ENCODE peak calls at places on chromosomes 6 and 20, in four cellular contexts. One of them, this sample, is unnamed.

GRCh38 chr20:24987873-24988835 is 4.4 kb downstream of the APMAP start:
- DNase-seq in ELR: no peak
- DNase-seq in A549: no peak
- DNase-seq in stimulated activated CD4-positive, alpha-beta T cell treated with anti-CD3 and anti-CD28 coated beads, Interleukin-1b, Interleukin-23, amount 100 ng/mL, for 24 hours: no peak
- DNase-seq in this sample: no peak

GRCh38 chr6:87794922-87795885 is 93.2 kb upstream of the AKIRIN2 start:
- DNase-seq in stimulated activated CD4-positive, alpha-beta T cell treated with anti-CD3 and anti-CD28 coated beads, Interleukin-1b, Interleukin-23, amount 100 ng/mL, for 24 hours: no peak
- DNase-seq in A549: no peak
- DNase-seq in ELR: no peak
- DNase-seq in this sample: no peak

GRCh38 chr6:54217018-54217417 is 91.2 kb upstream of the TINAG start:
- DNase-seq in ELR: peak
- DNase-seq in A549: no peak
- DNase-seq in stimulated activated CD4-positive, alpha-beta T cell treated with anti-CD3 and anti-CD28 coated beads, Interleukin-1b, Interleukin-23, amount 100 ng/mL, for 24 hours: no peak
- DNase-seq in this sample: no peak

GRCh38 chr6:30325150-30325872 is 1.4 kb upstream of the TRIM39 start:
- DNase-seq in ELR: peak
- DNase-seq in stimulated activated CD4-positive, alpha-beta T cell treated with anti-CD3 and anti-CD28 coated beads, Interleukin-1b, Interleukin-23, amount 100 ng/mL, for 24 hours: no peak
- DNase-seq in A549: peak
- DNase-seq in this sample: peak

GRCh38 chr6:76230711-76231110 is 158.2 kb upstream of the IMPG1 start:
- DNase-seq in stimulated activated CD4-positive, alpha-beta T cell treated with anti-CD3 and anti-CD28 coated beads, Interleukin-1b, Interleukin-23, amount 100 ng/mL, for 24 hours: no peak
- DNase-seq in ELR: peak
- DNase-seq in A549: no peak
- DNase-seq in this sample: no peak

GRCh38 chr6:148765878-148766808 is 19.3 kb downstream of the UST start:
- DNase-seq in stimulated activated CD4-positive, alpha-beta T cell treated with anti-CD3 and anti-CD28 coated beads, Interleukin-1b, Interleukin-23, amount 100 ng/mL, for 24 hours: no peak
- DNase-seq in ELR: no peak
- DNase-seq in A549: no peak
- DNase-seq in this sample: no peak

GRCh38 chr6:116447052-116447451 is 14.1 kb upstream of the CALHM6 start:
- DNase-seq in A549: no peak
- DNase-seq in stimulated activated CD4-positive, alpha-beta T cell treated with anti-CD3 and anti-CD28 coated beads, Interleukin-1b, Interleukin-23, amount 100 ng/mL, for 24 hours: no peak
- DNase-seq in ELR: no peak
- DNase-seq in this sample: no peak

GRCh38 chr20:63750807-63751470 is 11.4 kb downstream of the SLC2A4RG start:
- DNase-seq in A549: no peak
- DNase-seq in stimulated activated CD4-positive, alpha-beta T cell treated with anti-CD3 and anti-CD28 coated beads, Interleukin-1b, Interleukin-23, amount 100 ng/mL, for 24 hours: no peak
- DNase-seq in ELR: no peak
- DNase-seq in this sample: no peak

This sample was measured in H1.